ENCODE peak calls at places on chromosomes 7 and 10, in six cellular contexts. Y is A549, B is vagina, A is HCT116, O is HepG2, L is adrenal gland. N is an unnamed sample.

GRCh38 chr7:99004781-99005500 is 126.6 kb downstream of the TRRAP start:
- DNase-seq in Y (no peak), B (peak), A (no peak), O (no peak), L (no peak), N (no peak)

GRCh38 chr7:95736635-95737034 is 35.7 kb upstream of the DYNC1I1 start:
- DNase-seq in Y (no peak), B (no peak), A (no peak), O (no peak), L (no peak), N (no peak)

GRCh38 chr10:102121739-102122372 is 1.7 kb upstream of the LDB1 start:
- DNase-seq in Y (no peak), B (no peak), A (no peak), O (no peak), L (no peak), N (no peak)

GRCh38 chr7:5396999-5397656 is 26.5 kb downstream of the TNRC18 start:
- DNase-seq in Y (peak), B (no peak), A (peak), O (peak), L (peak), N (peak)

GRCh38 chr7:111676811-111677210 is 114.5 kb upstream of the IMMP2L start:
- DNase-seq in Y (no peak), B (no peak), A (no peak), O (no peak), L (no peak), N (no peak)

GRCh38 chr10:78664929-78665525 is 403.7 kb upstream of the ZMIZ1 start:
- DNase-seq in Y (no peak), B (no peak), A (peak), O (no peak), L (no peak), N (peak)

GRCh38 chr7:43637114-43637806 is 54.4 kb downstream of the STK17A start:
- DNase-seq in Y (no peak), B (no peak), A (no peak), O (no peak), L (no peak), N (no peak)

GRCh38 chr7:135537905-135538304 is 19.8 kb upstream of the NUP205 start:
- DNase-seq in Y (no peak), B (no peak), A (no peak), O (no peak), L (no peak), N (no peak)

GRCh38 chr10:116053910-116054309 is 219.1 kb downstream of the GFRA1 start:
- DNase-seq in Y (no peak), B (no peak), A (no peak), O (no peak), L (no peak), N (no peak)

GRCh38 chr7:99677013-99677412 is 2.8 kb downstream of the CYP3A5 start:
- DNase-seq in Y (no peak), B (no peak), A (no peak), O (no peak), L (no peak), N (no peak)

GRCh38 chr7:120985839-120986238 is 2.7 kb upstream of the CPED1 start:
- DNase-seq in Y (no peak), B (no peak), A (no peak), O (no peak), L (no peak), N (no peak)

GRCh38 chr7:88546808-88547207 is 212.7 kb upstream of the ZNF804B start:
- DNase-seq in Y (peak), B (no peak), A (peak), O (peak), L (no peak), N (peak)

GRCh38 chr7:50697686-50698085 is 85.0 kb downstream of the GRB10 start:
- DNase-seq in Y (no peak), B (no peak), A (no peak), O (no peak), L (no peak), N (peak)

GRCh38 chr7:9900339-9900738 is 1073.3 kb upstream of the PHF14 start:
- DNase-seq in Y (no peak), B (no peak), A (no peak), O (no peak), L (no peak), N (no peak)

GRCh38 chr10:49061667-49062066 is 53.7 kb downstream of the VSTM4 start:
- DNase-seq in Y (no peak), B (no peak), A (no peak), O (no peak), L (no peak), N (no peak)

GRCh38 chr7:156944876-156945275 is 4.6 kb upstream of the NOM1 start:
- DNase-seq in Y (no peak), B (no peak), A (no peak), O (no peak), L (no peak), N (no peak)

GRCh38 chr10:110083884-110084283 is 76.1 kb downstream of the ADD3 start:
- DNase-seq in Y (no peak), B (no peak), A (no peak), O (no peak), L (no peak), N (peak)

GRCh38 chr10:30231071-30231652 is 117.9 kb downstream of the MTPAP start:
- DNase-seq in Y (no peak), B (no peak), A (no peak), O (peak), L (no peak), N (no peak)

GRCh38 chr7:128044064-128044463 is 12.8 kb upstream of the LRRC4 start:
- DNase-seq in Y (no peak), B (no peak), A (no peak), O (no peak), L (no peak), N (peak)

GRCh38 chr10:124003070-124003419 is 90.4 kb downstream of the CHST15 start:
- DNase-seq in Y (no peak), B (no peak), A (no peak), O (no peak), L (no peak), N (no peak)

GRCh38 chr10:6583447-6583846 is 3.4 kb upstream of the PRKCQ start:
- DNase-seq in Y (no peak), B (no peak), A (no peak), O (no peak), L (no peak), N (peak)

GRCh38 chr10:79056736-79057391 is 11.9 kb upstream of the ZMIZ1 start:
- DNase-seq in Y (no peak), B (no peak), A (no peak), O (no peak), L (peak), N (no peak)

GRCh38 chr7:70681111-70681846 is 450.7 kb upstream of the GALNT17 start:
- DNase-seq in Y (no peak), B (no peak), A (no peak), O (no peak), L (no peak), N (no peak)

GRCh38 chr10:100519321-100520051 is at the start of gene SEC31B:
- DNase-seq in Y (no peak), B (no peak), A (no peak), O (peak), L (peak), N (peak)

GRCh38 chr10:43257210-43258031 is 9.4 kb downstream of the RASGEF1A start:
- DNase-seq in Y (no peak), B (peak), A (no peak), O (no peak), L (no peak), N (no peak)

GRCh38 chr7:151859111-151859947 is 17.6 kb downstream of the PRKAG2 start:
- DNase-seq in Y (no peak), B (no peak), A (no peak), O (no peak), L (no peak), N (no peak)

GRCh38 chr10:93259126-93259525 is 185.4 kb downstream of the CYP26A1 start:
- DNase-seq in Y (no peak), B (no peak), A (no peak), O (no peak), L (no peak), N (no peak)

GRCh38 chr7:1523208-1523607 is 7.3 kb upstream of the MAFK start:
- DNase-seq in Y (no peak), B (no peak), A (no peak), O (no peak), L (no peak), N (no peak)

GRCh38 chr7:18119985-18120384 is 92.3 kb upstream of the PRPS1L1 start:
- DNase-seq in Y (no peak), B (no peak), A (peak), O (no peak), L (no peak), N (no peak)

GRCh38 chr10:15037691-15038090 is 6.1 kb upstream of the OLAH start:
- DNase-seq in Y (no peak), B (no peak), A (no peak), O (no peak), L (no peak), N (no peak)

GRCh38 chr7:30740417-30741181 is 11.3 kb upstream of the INMT start:
- DNase-seq in Y (peak), B (no peak), A (peak), O (peak), L (peak), N (peak)

GRCh38 chr7:156608176-156608478 is 32.4 kb upstream of the RNF32 start:
- DNase-seq in Y (no peak), B (no peak), A (no peak), O (no peak), L (peak), N (no peak)

GRCh38 chr7:24715661-24716479 is 41.4 kb downstream of the GSDME start:
- DNase-seq in Y (peak), B (peak), A (peak), O (peak), L (no peak), N (peak)

GRCh38 chr10:104441601-104442000 is 88.0 kb downstream of the CFAP58 start:
- DNase-seq in Y (no peak), B (no peak), A (no peak), O (no peak), L (no peak), N (no peak)

GRCh38 chr7:158646766-158647474 is 57.7 kb downstream of the NCAPG2 start:
- DNase-seq in Y (no peak), B (no peak), A (no peak), O (peak), L (no peak), N (peak)

GRCh38 chr7:143811-144453 is 48.4 kb upstream of the FAM20C start:
- DNase-seq in Y (no peak), B (no peak), A (no peak), O (no peak), L (peak), N (no peak)

GRCh38 chr10:133243593-133243992 is 5.9 kb downstream of the VENTX start:
- DNase-seq in Y (no peak), B (no peak), A (no peak), O (no peak), L (peak), N (no peak)

GRCh38 chr10:133241501-133242205 is 4.0 kb downstream of the VENTX start:
- DNase-seq in Y (no peak), B (no peak), A (no peak), O (no peak), L (no peak), N (peak)

GRCh38 chr10:133239990-133240389 is 2.3 kb downstream of the VENTX start:
- DNase-seq in Y (no peak), B (no peak), A (no peak), O (no peak), L (no peak), N (no peak)

GRCh38 chr10:133245439-133246235 is 8.0 kb downstream of the VENTX start:
- DNase-seq in Y (no peak), B (no peak), A (no peak), O (peak), L (peak), N (peak)

DNA sequence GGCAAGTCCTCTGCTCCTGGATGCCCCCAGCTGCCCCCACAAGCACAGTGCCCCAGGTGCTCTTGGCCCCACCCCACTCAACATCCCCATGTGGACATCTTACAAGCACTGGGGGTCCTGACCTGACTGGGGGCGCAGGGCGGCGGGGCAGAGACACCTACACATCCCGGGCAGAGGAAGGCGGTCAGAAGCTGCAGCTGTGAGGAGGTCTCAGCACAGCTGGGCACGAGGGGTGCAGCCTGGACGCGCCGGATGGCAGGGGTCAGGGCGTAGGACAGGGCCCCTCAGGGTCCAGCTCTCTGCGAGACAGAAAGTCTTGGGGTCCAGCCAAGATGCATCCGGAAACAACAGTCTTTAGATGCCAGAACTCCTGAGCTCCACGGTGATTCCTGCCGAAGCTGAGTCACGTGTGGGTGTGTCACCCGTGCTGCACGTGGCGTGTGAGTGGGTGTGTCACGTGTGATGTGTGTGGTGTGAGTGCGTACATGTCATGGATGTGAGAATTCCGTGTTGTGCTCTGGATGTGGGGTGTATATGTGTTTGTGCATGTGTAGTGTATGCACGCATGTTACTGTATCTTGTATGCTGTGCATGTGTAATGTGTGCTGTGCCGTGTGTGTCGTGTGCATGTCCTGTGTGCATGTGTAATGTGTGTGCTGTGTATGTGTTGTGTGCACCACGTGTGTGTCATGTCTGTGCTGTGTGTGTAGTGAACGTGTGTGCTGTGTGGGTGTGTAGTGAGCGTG is 5.1 kb downstream of the VENTX start:
- DNase-seq in Y (no peak), B (no peak), A (no peak), O (no peak), L (peak), N (peak)
- TF ChIP-seq POLR2A in Y (no peak), B (no peak), A (no peak), O (no peak), L (no peak), N (no peak)

DNA sequence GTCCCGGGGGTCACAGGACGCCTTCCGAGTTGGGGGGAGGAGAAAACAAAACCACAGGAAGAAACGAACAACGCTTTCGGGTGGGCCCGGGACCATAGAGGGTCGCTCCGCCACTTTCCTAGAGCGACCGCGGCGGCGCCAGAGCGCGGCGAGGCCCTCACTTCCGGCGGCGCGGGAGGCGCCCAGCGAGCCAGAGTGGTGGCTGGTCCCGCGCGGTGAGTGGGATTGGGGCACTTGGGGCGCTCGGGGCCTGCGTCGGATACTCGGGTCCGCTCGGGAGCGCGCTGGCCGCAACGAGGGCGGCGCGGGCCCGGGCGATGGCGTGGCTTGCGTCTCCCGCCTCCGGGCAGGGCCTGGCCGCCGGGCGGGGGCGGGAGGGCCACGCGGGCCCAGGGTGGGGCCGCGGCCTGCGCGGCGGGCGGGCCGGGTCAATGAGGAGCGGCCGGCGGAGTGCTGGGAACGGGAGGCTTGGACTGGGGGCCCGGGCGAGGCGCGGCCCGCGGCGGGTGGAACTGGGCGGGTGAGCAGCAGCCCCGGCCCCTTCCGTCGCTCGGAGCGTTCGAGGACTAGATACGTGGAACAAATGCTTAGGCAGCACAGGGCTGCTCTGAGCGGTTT is at the start of gene ZNF22:
- DNase-seq in Y (peak), B (peak), A (no peak), O (no peak), L (peak), N (peak)
- TF ChIP-seq POLR2A in Y (no peak), B (no peak), A (no peak), O (no peak), L (no peak), N (peak)

GRCh38 chr7:155276800-155277375 is 20.8 kb upstream of the INSIG1 start:
- DNase-seq in Y (no peak), B (no peak), A (no peak), O (no peak), L (no peak), N (no peak)
- TF ChIP-seq POLR2A in Y (no peak), B (no peak), A (no peak), O (no peak), L (no peak), N (no peak)

GRCh38 chr7:140674899-140675701 is 2.4 kb downstream of the ADCK2 start:
- DNase-seq in Y (peak), B (no peak), A (peak), O (peak), L (peak), N (peak)

GRCh38 chr7:140674356-140674800 is 1.6 kb downstream of the ADCK2 start:
- DNase-seq in Y (no peak), B (no peak), A (no peak), O (no peak), L (peak), N (no peak)

GRCh38 chr7:140673063-140673769 is 471 bp downstream of the ADCK2 start:
- DNase-seq in Y (peak), B (no peak), A (no peak), O (no peak), L (peak), N (peak)

GRCh38 chr7:140672382-140673062 is at the start of gene ADCK2:
- DNase-seq in Y (peak), B (no peak), A (no peak), O (no peak), L (peak), N (peak)

GRCh38 chr7:140673770-140674155 is 1.0 kb downstream of the ADCK2 start:
- DNase-seq in Y (no peak), B (no peak), A (no peak), O (no peak), L (no peak), N (no peak)
- TF ChIP-seq POLR2A in Y (no peak), B (no peak), A (no peak), O (no peak), L (no peak), N (no peak)

GRCh38 chr10:98456688-98457482 is 10.2 kb upstream of the HPS1 start:
- DNase-seq in Y (no peak), B (no peak), A (no peak), O (no peak), L (no peak), N (peak)
- TF ChIP-seq POLR2A in Y (no peak), B (no peak), A (no peak), O (no peak), L (no peak), N (no peak)

GRCh38 chr7:41701068-41701467 is 1.8 kb downstream of the INHBA start:
- DNase-seq in Y (no peak), B (no peak), A (no peak), O (no peak), L (no peak), N (no peak)
- TF ChIP-seq POLR2A in Y (no peak), B (no peak), A (no peak), O (no peak), L (no peak), N (no peak)

GRCh38 chr10:132448248-132448731 is 51.3 kb downstream of the PWWP2B start:
- DNase-seq in Y (peak), B (no peak), A (peak), O (no peak), L (peak), N (peak)
- TF ChIP-seq POLR2A in Y (peak), B (no peak), A (peak), O (no peak), L (peak), N (no peak)

GRCh38 chr10:113933894-113934532 is 79.6 kb downstream of the NHLRC2 start:
- DNase-seq in Y (no peak), B (peak), A (no peak), O (no peak), L (no peak), N (no peak)
- TF ChIP-seq POLR2A in Y (no peak), B (no peak), A (no peak), O (no peak), L (no peak), N (no peak)

DNA sequence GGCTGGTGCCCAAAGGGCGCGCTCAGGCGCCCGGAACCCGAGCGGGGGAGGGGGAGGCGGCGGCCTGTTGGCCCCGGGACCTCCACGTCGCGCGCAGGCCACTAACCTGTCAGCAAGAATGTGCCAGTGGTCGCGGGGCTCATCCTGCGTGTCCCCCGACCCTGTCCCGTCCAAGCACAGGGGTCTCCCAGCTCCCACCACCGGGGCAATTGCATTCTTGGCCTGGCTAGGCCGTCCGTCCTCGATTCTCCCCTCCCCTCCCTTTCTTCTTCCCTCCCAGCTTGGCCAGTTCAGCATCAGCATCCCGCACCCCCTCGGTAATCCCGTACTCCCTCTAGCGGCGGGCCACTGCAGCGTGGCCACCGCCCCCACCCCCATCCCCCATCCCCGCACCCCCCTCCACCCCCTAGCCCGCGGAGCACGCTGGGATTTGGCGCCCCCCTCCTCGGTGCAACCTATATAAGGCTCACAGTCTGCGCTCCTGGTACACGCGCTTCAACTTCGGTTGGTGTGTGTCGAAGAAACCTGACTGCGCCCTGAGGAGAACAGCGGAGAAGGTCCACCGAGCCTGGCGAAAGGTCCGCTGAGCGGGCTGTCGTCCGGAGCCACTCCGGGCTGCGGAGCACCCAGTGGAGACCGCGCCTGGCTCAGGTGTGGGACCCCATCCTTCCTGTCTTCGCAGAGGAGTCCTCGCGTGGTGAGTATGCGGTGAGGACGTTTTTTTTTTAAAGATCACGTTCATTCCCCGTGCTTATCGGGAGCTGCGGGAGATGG is at the start of gene SGCE:
- DNase-seq in Y (peak), B (no peak), A (peak), O (peak), L (peak), N (peak)
- TF ChIP-seq POLR2A in Y (peak), B (no peak), A (no peak), O (peak), L (peak), N (no peak)

N was measured in erythroblast.